ENCODE peak calls at places on chromosomes 7 and 10, in nine cellular contexts. O is HCT116, L is PC-3, I is GM23248, G is MM.1S, F is hepatocyte, E is GM23338, C is neural progenitor cell, W is SK-N-SH. B is an unnamed sample.

GRCh38 chr10:131651674-131652093 is 249.1 kb upstream of the PPP2R2D start:
- DNase-seq in O (no peak), L (no peak), I (no peak), G (no peak), F (no peak), E (peak; percentile 74), C (peak; percentile 43), W (peak; percentile 74), B (no peak)

GRCh38 chr10:93319855-93320254 is 162.3 kb downstream of the MYOF start:
- DNase-seq in O (no peak), L (no peak), I (no peak), G (no peak), F (no peak), E (no peak), C (no peak), W (peak; percentile 45), B (no peak)

GRCh38 chr7:31883761-31884164 is 186.4 kb downstream of the PDE1C start:
- DNase-seq in O (no peak), L (peak; percentile 77), I (peak; percentile 88), G (peak; percentile 16), F (no peak), E (no peak), C (no peak), W (no peak), B (no peak)

GRCh38 chr7:115329006-115329405 is 407.1 kb downstream of the MDFIC start:
- DNase-seq in O (no peak), L (no peak), I (no peak), G (no peak), F (no peak), E (no peak), C (no peak), W (no peak), B (no peak)

GRCh38 chr7:87287738-87288341 is 57.6 kb upstream of the CROT start:
- DNase-seq in O (no peak), L (no peak), I (no peak), G (no peak), F (peak; percentile 16), E (no peak), C (no peak), W (no peak), B (no peak)

GRCh38 chr10:119602241-119603095 is 5.7 kb upstream of the TIAL1 start:
- DNase-seq in O (peak; percentile 51), L (peak; percentile 38), I (peak; percentile 64), G (peak; percentile 33), F (no peak), E (peak; percentile 86), C (peak; percentile 49), W (no peak), B (peak; percentile 40)

GRCh38 chr10:124681626-124682552 is 62.3 kb downstream of the FAM53B start:
- DNase-seq in O (no peak), L (no peak), I (no peak), G (no peak), F (no peak), E (no peak), C (no peak), W (no peak), B (no peak)

GRCh38 chr10:125141860-125142484 is 18.4 kb downstream of the CTBP2 start:
- DNase-seq in O (no peak), L (no peak), I (no peak), G (no peak), F (no peak), E (no peak), C (no peak), W (no peak), B (no peak)

GRCh38 chr7:16422917-16423316 is 1.6 kb upstream of the CRPPA start:
- DNase-seq in O (no peak), L (no peak), I (no peak), G (no peak), F (no peak), E (peak; percentile 22), C (peak; percentile 6), W (no peak), B (no peak)

GRCh38 chr10:6912424-6912823 is 332.3 kb upstream of the PRKCQ start:
- DNase-seq in O (no peak), L (peak; percentile 63), I (no peak), G (peak; percentile 72), F (peak; percentile 21), E (no peak), C (no peak), W (no peak), B (no peak)

DNA sequence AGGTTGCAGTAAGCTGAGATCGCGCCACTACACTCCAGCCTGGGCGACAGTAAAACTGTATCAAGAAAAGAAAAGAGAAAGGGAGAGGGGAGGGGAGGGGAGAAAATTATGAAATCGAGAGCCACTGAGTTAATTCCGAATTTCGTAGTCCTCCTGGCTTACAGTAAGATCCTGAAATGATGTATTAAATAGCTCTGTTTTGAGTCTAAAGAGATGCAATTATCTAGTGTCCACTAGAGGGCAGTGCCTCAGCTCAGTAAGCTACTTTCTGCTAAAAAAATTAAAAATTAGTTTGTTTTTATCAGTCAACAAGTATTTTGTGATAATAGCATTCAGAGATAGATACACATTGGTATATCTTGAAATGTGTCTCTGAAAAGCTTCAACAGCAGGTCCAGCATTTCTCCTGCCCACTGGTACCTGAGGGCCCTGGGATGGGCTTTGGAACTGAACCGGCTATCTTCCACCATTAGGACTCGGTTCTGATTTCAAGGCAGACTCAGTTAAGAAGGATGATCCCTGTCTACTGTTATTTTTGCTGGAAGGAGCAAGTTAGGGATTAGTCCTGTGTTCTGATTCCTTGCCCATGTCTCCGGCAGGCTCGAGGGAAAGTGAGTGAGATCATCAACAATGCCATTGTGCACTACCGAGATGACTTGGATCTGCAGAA is 19.5 kb downstream of the TSPAN33 start:
- DNase-seq in O (peak; percentile 36), L (peak; percentile 61), I (peak; percentile 72), G (peak; percentile 74), F (peak; percentile 76), E (peak; percentile 84), C (peak; percentile 57), W (peak; percentile 76), B (peak; percentile 69)
- TF ChIP-seq EZH2phosphoT487 in O (no peak), L (no peak), I (no peak), G (no peak), F (no peak), E (no peak), C (no peak), W (no peak), B (no peak)

GRCh38 chr10:114829160-114829909 is 7.8 kb downstream of the FHIP2A start:
- DNase-seq in O (no peak), L (no peak), I (no peak), G (no peak), F (no peak), E (no peak), C (no peak), W (no peak), B (no peak)

GRCh38 chr10:114824396-114824795 is 2.8 kb downstream of the FHIP2A start:
- DNase-seq in O (no peak), L (no peak), I (peak; percentile 42), G (no peak), F (no peak), E (no peak), C (no peak), W (no peak), B (no peak)

GRCh38 chr10:114821915-114822770 is 563 bp downstream of the FHIP2A start:
- DNase-seq in O (no peak), L (peak; percentile 13), I (peak; percentile 65), G (peak; percentile 35), F (peak; percentile 32), E (peak; percentile 59), C (peak; percentile 53), W (peak; percentile 81), B (peak; percentile 83)

GRCh38 chr10:114822771-114823463 is 1.3 kb downstream of the FHIP2A start:
- DNase-seq in O (no peak), L (peak; percentile 80), I (peak; percentile 70), G (peak; percentile 23), F (peak; percentile 16), E (no peak), C (no peak), W (no peak), B (peak; percentile 8)

DNA sequence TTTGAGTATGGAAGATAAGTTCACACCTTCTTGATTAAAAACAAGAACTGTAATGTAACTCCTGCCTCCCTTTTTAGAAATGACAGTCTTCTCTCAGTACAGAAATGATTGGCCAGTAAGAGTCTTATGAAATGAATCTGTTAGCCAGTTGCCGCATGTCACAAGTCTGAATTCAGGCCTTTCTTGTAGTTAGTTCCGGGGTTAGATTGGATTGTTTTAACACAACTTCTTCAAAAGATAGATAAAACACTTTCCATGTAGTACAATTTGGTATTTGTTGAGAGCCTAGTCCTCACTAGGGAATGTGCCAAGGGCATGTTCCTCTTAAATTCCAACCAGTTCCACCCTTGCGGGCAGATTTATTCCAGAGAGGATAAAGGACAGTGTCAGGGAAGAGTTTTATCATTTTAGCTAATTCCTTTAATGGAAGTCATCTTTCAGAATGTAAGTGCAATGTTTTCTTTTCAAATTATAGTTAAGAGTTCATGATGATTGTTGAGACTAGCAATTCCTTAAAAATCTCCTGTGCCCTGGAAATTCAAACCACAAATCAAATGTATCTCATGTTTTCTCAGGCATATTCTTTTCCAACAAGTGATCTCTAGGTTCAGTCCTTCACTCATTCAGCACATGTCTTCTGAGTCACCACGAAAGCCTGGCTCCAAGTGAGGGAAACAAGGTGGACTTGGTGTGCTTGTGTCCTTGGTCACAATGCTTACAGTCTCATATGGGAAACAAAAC is 4.1 kb downstream of the FHIP2A start:
- DNase-seq in O (no peak), L (peak; percentile 19), I (peak; percentile 84), G (no peak), F (peak; percentile 11), E (no peak), C (no peak), W (no peak), B (no peak)
- TF ChIP-seq EZH2phosphoT487 in O (no peak), L (no peak), I (peak; percentile 83), G (no peak), F (no peak), E (no peak), C (no peak), W (no peak), B (no peak)

GRCh38 chr7:27160546-27161213 is 4.2 kb upstream of the HOXA7 start:
- DNase-seq in O (no peak), L (peak; percentile 87), I (peak; percentile 91), G (peak; percentile 71), F (peak; percentile 92), E (peak; percentile 91), C (peak; percentile 94), W (peak; percentile 96), B (peak; percentile 88)
- TF ChIP-seq EZH2phosphoT487 in O (no peak), L (no peak), I (no peak), G (no peak), F (no peak), E (peak; percentile 85), C (peak; percentile 73), W (no peak), B (no peak)

DNA sequence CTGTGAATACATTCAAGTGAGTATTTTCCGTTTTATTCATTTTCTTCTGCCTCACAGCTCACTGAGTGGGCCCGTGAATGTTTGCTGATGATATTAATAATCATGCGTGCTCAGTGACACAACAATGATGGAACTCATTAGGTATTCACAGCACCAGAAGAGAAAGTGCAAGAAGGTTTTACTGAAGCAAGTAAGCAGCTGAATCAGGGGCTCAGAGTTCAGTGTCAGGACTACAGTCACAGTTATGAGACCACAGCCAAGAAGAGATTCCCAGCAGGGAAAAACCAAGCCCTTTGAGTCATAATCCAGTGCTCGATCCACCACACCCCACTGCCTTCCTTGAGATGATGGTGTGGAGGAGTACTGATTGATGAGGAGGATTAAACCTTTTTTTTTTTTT is 247.4 kb downstream of the KIAA1217 start:
- DNase-seq in O (no peak), L (peak; percentile 78), I (peak; percentile 98), G (no peak), F (peak; percentile 44), E (no peak), C (no peak), W (no peak), B (no peak)
- TF ChIP-seq EZH2phosphoT487 in O (no peak), L (no peak), I (no peak), G (no peak), F (no peak), E (no peak), C (no peak), W (no peak), B (no peak)

GRCh38 chr10:22185586-22185985 is 32.2 kb downstream of the EBLN1 start:
- DNase-seq in O (no peak), L (no peak), I (no peak), G (no peak), F (no peak), E (no peak), C (no peak), W (no peak), B (no peak)
- TF ChIP-seq EZH2phosphoT487 in O (no peak), L (no peak), I (no peak), G (no peak), F (no peak), E (no peak), C (no peak), W (no peak), B (no peak)